ENCODE peak calls at places on chromosomes 7 and 10, in eight cellular contexts. D, B, T, N, I, V, G and A are unnamed samples.

GRCh38 chr10:61021926-61022325 is 77.9 kb upstream of the RHOBTB1 start:
- DNase-seq in B (no peak), N (no peak), T (no peak), D (no peak), V (no peak), I (no peak), G (no peak), A (no peak)

GRCh38 chr10:80413152-80413996 is 5.0 kb downstream of the PRXL2A start:
- DNase-seq in T (no peak), B (no peak), I (peak), N (no peak), D (peak), V (no peak), G (peak), A (peak)

GRCh38 chr7:49778731-49779270 is 5.4 kb downstream of the VWC2 start:
- DNase-seq in N (no peak), I (no peak), D (no peak), G (no peak), V (no peak), B (no peak), T (no peak), A (no peak)

GRCh38 chr7:133344275-133344674 is 91.4 kb downstream of the EXOC4 start:
- DNase-seq in D (peak), V (no peak), G (no peak), B (no peak), N (no peak), T (no peak), I (peak), A (peak)

GRCh38 chr7:120023494-120024167 is 249.3 kb upstream of the KCND2 start:
- DNase-seq in G (no peak), V (no peak), B (no peak), D (no peak), T (no peak), N (no peak), I (peak), A (no peak)

GRCh38 chr10:111705026-111705425 is 478.5 kb downstream of the GPAM start:
- DNase-seq in G (no peak), D (no peak), N (no peak), B (no peak), T (no peak), V (no peak), I (peak), A (no peak)

GRCh38 chr10:102280397-102281015 is 35.2 kb downstream of the GBF1 start:
- DNase-seq in B (no peak), V (no peak), T (no peak), I (no peak), N (no peak), D (peak), G (no peak), A (no peak)

GRCh38 chr10:12844796-12845524 is 156.6 kb downstream of the CCDC3 start:
- DNase-seq in V (no peak), N (peak), D (peak), G (no peak), T (peak), I (no peak), B (no peak), A (no peak)

GRCh38 chr7:29119538-29119937 is 26.8 kb downstream of the CPVL start:
- DNase-seq in D (no peak), N (no peak), T (no peak), I (no peak), V (no peak), B (no peak), G (no peak), A (no peak)

GRCh38 chr7:136496526-136496925 is 371.9 kb upstream of the CHRM2 start:
- DNase-seq in G (no peak), B (no peak), D (no peak), I (no peak), T (no peak), N (no peak), V (no peak), A (no peak)

GRCh38 chr7:27723086-27723485 is 16.9 kb upstream of the TAX1BP1 start:
- DNase-seq in I (peak), B (no peak), G (no peak), V (no peak), T (peak), N (peak), D (peak), A (peak)

GRCh38 chr10:129553928-129554327 is 86.9 kb downstream of the MGMT start:
- DNase-seq in V (no peak), I (no peak), T (no peak), N (no peak), G (peak), D (no peak), B (no peak), A (no peak)

GRCh38 chr7:41930538-41931262 is 227.8 kb upstream of the INHBA start:
- DNase-seq in V (no peak), D (no peak), B (no peak), T (no peak), G (no peak), N (no peak), I (peak), A (no peak)

GRCh38 chr7:129784783-129785456 is 167.8 kb downstream of the UBE2H start:
- DNase-seq in D (no peak), V (peak), N (no peak), T (no peak), I (peak), G (no peak), B (peak), A (peak)

GRCh38 chr10:15504101-15504840 is 133.2 kb upstream of the FAM171A1 start:
- DNase-seq in I (no peak), D (no peak), B (no peak), V (no peak), N (no peak), T (no peak), G (no peak), A (no peak)

GRCh38 chr10:28785018-28785417 is 107.7 kb downstream of the BAMBI start:
- DNase-seq in B (no peak), G (no peak), T (no peak), N (no peak), D (no peak), V (no peak), I (no peak), A (no peak)

GRCh38 chr7:24847754-24848153 is 90.5 kb upstream of the GSDME start:
- DNase-seq in G (no peak), V (no peak), I (no peak), T (no peak), N (no peak), B (no peak), D (no peak), A (no peak)

GRCh38 chr7:42262907-42263466 is 26.0 kb upstream of the GLI3 start:
- DNase-seq in T (peak), B (no peak), N (no peak), I (no peak), D (no peak), G (peak), V (no peak), A (no peak)

GRCh38 chr7:116455009-116455408 is 44.5 kb upstream of the CAV2 start:
- DNase-seq in G (no peak), I (no peak), D (peak), T (no peak), B (no peak), N (no peak), V (no peak), A (no peak)

GRCh38 chr7:45174966-45175765 is 17.6 kb downstream of the RAMP3 start:
- DNase-seq in T (no peak), N (no peak), D (no peak), V (peak), G (no peak), B (no peak), I (no peak), A (no peak)

GRCh38 chr10:97612386-97612785 is 20.9 kb downstream of the MORN4 start:
- DNase-seq in D (peak), B (no peak), I (peak), N (peak), G (no peak), T (no peak), V (no peak), A (peak)

GRCh38 chr10:15781381-15781960 is 61.7 kb upstream of the ITGA8 start:
- DNase-seq in N (no peak), V (no peak), G (no peak), B (no peak), T (no peak), I (no peak), D (no peak), A (no peak)

GRCh38 chr7:24119852-24120251 is 164.1 kb upstream of the NPY start:
- DNase-seq in V (no peak), T (no peak), B (no peak), D (no peak), G (no peak), N (no peak), I (no peak), A (no peak)

GRCh38 chr7:2521952-2522591 is 2.5 kb downstream of the LFNG start:
- DNase-seq in V (peak), D (peak), G (peak), B (no peak), T (no peak), I (peak), N (peak), A (no peak)

GRCh38 chr7:55052081-55052480 is 33.3 kb downstream of the EGFR start:
- DNase-seq in T (no peak), G (no peak), N (peak), B (no peak), V (no peak), D (peak), I (no peak), A (no peak)

GRCh38 chr7:128699196-128699712 is 27.2 kb downstream of the GARIN1A start:
- DNase-seq in I (no peak), D (no peak), G (no peak), V (no peak), B (no peak), T (no peak), N (no peak), A (no peak)

GRCh38 chr7:47435889-47436312 is 146.0 kb downstream of the TNS3 start:
- DNase-seq in B (no peak), N (peak), I (peak), D (peak), V (no peak), T (peak), G (no peak), A (peak)

GRCh38 chr10:76336213-76336963 is 905.0 kb downstream of the LRMDA start:
- DNase-seq in V (no peak), I (no peak), D (peak), G (no peak), T (no peak), B (no peak), N (peak), A (no peak)

GRCh38 chr10:52020702-52021101 is 293.4 kb upstream of the DKK1 start:
- DNase-seq in N (no peak), B (no peak), G (no peak), D (no peak), V (no peak), I (no peak), T (no peak), A (no peak)

GRCh38 chr10:31816318-31816717 is 112.3 kb downstream of the ARHGAP12 start:
- DNase-seq in N (no peak), D (no peak), I (no peak), T (no peak), G (no peak), V (no peak), B (no peak), A (no peak)

GRCh38 chr10:25078659-25079429 is 62.4 kb downstream of the THNSL1 start:
- DNase-seq in B (no peak), I (no peak), G (no peak), N (peak), D (no peak), V (no peak), T (no peak), A (no peak)

GRCh38 chr10:35789996-35790395 is 147.9 kb upstream of the FZD8 start:
- DNase-seq in I (no peak), G (no peak), T (no peak), B (no peak), V (no peak), N (no peak), D (no peak), A (no peak)

GRCh38 chr10:105398202-105398601 is 757.1 kb downstream of the SORCS3 start:
- DNase-seq in N (no peak), B (no peak), T (no peak), I (no peak), G (no peak), V (no peak), D (no peak), A (no peak)

GRCh38 chr7:1225462-1226154 is 7.1 kb upstream of the UNCX start:
- DNase-seq in T (no peak), G (peak), V (no peak), D (no peak), B (peak), I (peak), N (no peak), A (peak)

GRCh38 chr7:41189866-41190265 is 513.0 kb downstream of the INHBA start:
- DNase-seq in V (no peak), N (peak), T (no peak), I (peak), D (peak), B (no peak), G (no peak), A (no peak)

GRCh38 chr7:139725077-139725476 is 52.7 kb downstream of the HIPK2 start:
- DNase-seq in G (no peak), I (no peak), B (no peak), N (no peak), D (peak), T (no peak), V (no peak), A (no peak)

GRCh38 chr7:139727151-139727705 is 50.6 kb downstream of the HIPK2 start:
- DNase-seq in N (no peak), I (no peak), V (no peak), B (no peak), T (no peak), G (no peak), D (no peak), A (no peak)

GRCh38 chr7:139725843-139726484 is 51.8 kb downstream of the HIPK2 start:
- DNase-seq in V (no peak), D (no peak), T (no peak), I (peak), N (no peak), B (no peak), G (no peak), A (no peak)

GRCh38 chr7:139728203-139728602 is 49.6 kb downstream of the HIPK2 start:
- DNase-seq in I (no peak), D (no peak), T (no peak), B (no peak), N (no peak), G (no peak), V (no peak), A (no peak)

GRCh38 chr7:139726485-139726869 is 51.3 kb downstream of the HIPK2 start:
- DNase-seq in T (no peak), I (peak), B (no peak), D (no peak), N (no peak), V (no peak), G (no peak), A (no peak)
- TF ChIP-seq POLR2A in T (no peak), I (no peak), B (no peak), D (no peak), N (no peak), V (no peak), G (no peak), A (no peak)

DNA sequence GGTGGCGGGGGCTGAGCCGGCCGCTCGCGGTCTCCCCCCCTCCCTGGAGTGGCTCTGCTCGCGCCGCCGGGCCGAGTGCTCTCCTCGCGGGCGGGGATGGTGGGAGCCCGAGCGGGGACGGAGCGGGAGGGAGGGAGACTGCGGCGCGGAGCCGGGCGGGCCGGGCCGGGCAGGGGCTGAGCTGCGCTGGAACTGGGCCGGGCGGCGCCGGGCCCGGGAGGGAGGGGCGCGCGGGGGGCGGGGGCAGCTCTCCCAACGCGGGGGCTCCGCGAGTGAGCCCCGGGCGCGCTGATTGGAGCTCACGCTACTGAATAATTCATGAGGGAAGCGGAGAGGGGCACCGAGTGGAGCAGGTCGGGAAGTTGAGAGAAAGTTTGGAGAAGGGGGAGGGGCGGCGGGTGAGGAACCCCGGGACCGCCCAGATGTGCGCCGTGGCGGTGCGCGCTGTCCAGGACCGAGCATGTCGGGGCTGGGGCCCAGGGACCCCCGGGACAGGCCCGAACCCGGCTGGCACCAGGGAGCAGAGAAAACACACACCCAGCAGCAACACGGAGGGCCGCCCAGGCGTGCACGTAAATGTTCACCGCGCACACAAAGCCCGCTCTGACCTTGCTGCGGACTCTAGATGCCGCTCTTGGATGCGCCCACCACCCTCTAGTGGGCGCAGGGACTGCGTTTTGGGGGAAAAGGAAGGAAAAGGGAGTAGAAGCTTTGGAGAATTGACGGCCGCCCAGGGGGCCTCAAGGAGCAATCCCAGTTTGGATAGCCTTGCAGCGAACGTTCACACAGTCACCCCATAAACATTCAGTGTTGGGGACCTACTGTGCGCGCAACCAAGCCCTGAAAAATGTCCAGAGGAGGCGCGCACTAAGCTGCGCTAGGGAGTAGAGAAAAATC is at the start of gene EPHB4:
- DNase-seq in V (peak), G (peak), T (peak), I (peak), B (peak), D (peak), N (peak), A (peak)
- TF ChIP-seq POLR2A in V (no peak), G (no peak), T (no peak), I (no peak), B (no peak), D (peak), N (peak), A (peak)

GRCh38 chr10:43417950-43418768 is 9.2 kb upstream of the HNRNPF start:
- DNase-seq in I (peak), N (no peak), T (no peak), V (no peak), G (no peak), B (peak), D (peak), A (peak)

GRCh38 chr10:43419997-43420368 is 11.0 kb upstream of the HNRNPF start:
- DNase-seq in B (no peak), I (no peak), G (no peak), D (no peak), T (no peak), V (no peak), N (no peak), A (no peak)

GRCh38 chr10:43421201-43421507 is 12.2 kb upstream of the HNRNPF start:
- DNase-seq in D (no peak), T (no peak), I (no peak), B (no peak), V (no peak), N (no peak), G (no peak), A (no peak)

GRCh38 chr10:43421519-43421918 is 12.5 kb upstream of the HNRNPF start:
- DNase-seq in B (no peak), I (no peak), G (no peak), V (no peak), T (no peak), N (no peak), D (no peak), A (no peak)

GRCh38 chr10:43420369-43421200 is 11.6 kb upstream of the HNRNPF start:
- DNase-seq in T (peak), V (peak), N (peak), B (peak), G (peak), I (peak), D (peak), A (peak)
- TF ChIP-seq POLR2A in T (peak), V (no peak), N (peak), B (peak), G (peak), I (peak), D (peak), A (peak)

GRCh38 chr7:66110861-66111260 is 3.8 kb upstream of the CRCP start:
- DNase-seq in T (no peak), N (peak), I (peak), B (no peak), V (no peak), G (no peak), D (no peak), A (no peak)

GRCh38 chr7:66118603-66119002 is 4.0 kb downstream of the CRCP start:
- DNase-seq in D (no peak), I (no peak), N (no peak), G (no peak), B (no peak), V (no peak), T (no peak), A (no peak)

GRCh38 chr7:66119502-66119901 is 4.9 kb downstream of the CRCP start:
- DNase-seq in B (no peak), N (no peak), G (no peak), V (no peak), T (no peak), D (no peak), I (no peak), A (no peak)

GRCh38 chr7:66114743-66115727 is at the start of gene CRCP:
- DNase-seq in T (peak), G (peak), V (peak), D (peak), B (peak), I (peak), N (peak), A (peak)
- TF ChIP-seq POLR2A in T (no peak), G (no peak), V (peak), D (peak), B (peak), I (peak), N (peak), A (peak)

DNA sequence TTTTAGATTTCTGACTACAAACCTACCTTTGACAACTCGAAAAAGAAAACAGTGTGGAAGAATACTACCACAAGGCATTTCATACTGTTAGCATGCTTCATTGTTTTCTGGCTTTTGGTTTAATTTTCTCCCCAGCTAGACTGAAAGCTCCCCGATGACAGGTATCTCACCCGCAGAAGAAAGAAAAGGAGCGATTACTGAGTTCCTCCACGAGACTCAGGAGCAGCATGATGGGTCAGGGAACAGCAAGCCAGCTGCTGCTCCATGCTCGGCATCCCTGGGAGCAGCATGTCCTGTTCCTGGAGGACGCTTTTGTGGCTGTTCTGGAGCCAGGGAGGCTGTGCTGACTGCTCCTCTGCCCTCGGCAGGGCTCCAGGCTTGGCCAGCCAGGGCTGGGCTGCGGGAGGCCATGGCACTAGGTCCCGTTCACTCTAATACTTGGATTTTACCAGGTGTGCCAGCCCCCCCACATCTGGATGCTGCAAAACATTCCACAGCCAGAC is 133.4 kb downstream of the PRKAG2 start:
- DNase-seq in N (no peak), B (no peak), V (no peak), D (peak), I (no peak), T (no peak), G (peak), A (no peak)
- TF ChIP-seq POLR2A in N (no peak), B (no peak), V (no peak), D (no peak), I (no peak), T (no peak), G (no peak), A (no peak)

GRCh38 chr7:155303039-155303593 is 5.4 kb downstream of the INSIG1 start:
- DNase-seq in D (no peak), T (no peak), B (no peak), I (no peak), V (no peak), N (no peak), G (no peak), A (no peak)
- TF ChIP-seq POLR2A in D (no peak), T (no peak), B (no peak), I (no peak), V (no peak), N (no peak), G (no peak), A (peak)

GRCh38 chr10:45420453-45421192 is 46.6 kb downstream of the ALOX5 start:
- DNase-seq in T (peak), I (peak), V (peak), G (no peak), N (no peak), B (peak), D (peak), A (peak)

GRCh38 chr10:45417746-45418145 is 43.7 kb downstream of the ALOX5 start:
- DNase-seq in I (no peak), N (no peak), G (no peak), T (no peak), B (no peak), V (peak), D (no peak), A (peak)

GRCh38 chr10:45419673-45420020 is 45.6 kb downstream of the ALOX5 start:
- DNase-seq in V (no peak), N (no peak), G (no peak), T (no peak), B (no peak), I (no peak), D (no peak), A (no peak)

GRCh38 chr10:45418417-45418858 is 44.4 kb downstream of the ALOX5 start:
- DNase-seq in T (no peak), D (no peak), N (no peak), I (no peak), G (no peak), V (no peak), B (no peak), A (no peak)

GRCh38 chr10:45418859-45419672 is 45.0 kb downstream of the ALOX5 start:
- DNase-seq in N (no peak), B (peak), V (peak), T (peak), D (peak), I (peak), G (peak), A (peak)
- TF ChIP-seq POLR2A in N (no peak), B (peak), V (no peak), T (no peak), D (no peak), I (no peak), G (no peak), A (peak)